ENCODE peak calls at places on chromosomes 11 and 22, in seven cellular contexts. One of them, this sample, is unnamed.

GRCh38 chr11:94840209-94840608 is 72.1 kb downstream of the AMOTL1 start:
- DNase-seq in activated CD8-positive, alpha-beta T cell treated with anti-CD3 and anti-CD28 coated beads for 36 hours: no peak
- DNase-seq in PC-9: no peak
- DNase-seq in brain microvascular endothelial cell: no peak
- DNase-seq in tibial nerve: no peak
- DNase-seq in psoas muscle: no peak
- DNase-seq in IMR-90: peak
- DNase-seq in this sample: no peak

GRCh38 chr11:44579172-44579804 is 13.8 kb downstream of the CD82 start:
- DNase-seq in activated CD8-positive, alpha-beta T cell treated with anti-CD3 and anti-CD28 coated beads for 36 hours: no peak
- DNase-seq in PC-9: peak
- DNase-seq in brain microvascular endothelial cell: no peak
- DNase-seq in tibial nerve: no peak
- DNase-seq in psoas muscle: no peak
- DNase-seq in IMR-90: no peak
- DNase-seq in this sample: no peak

GRCh38 chr11:15101072-15101701 is 13.5 kb upstream of the INSC start:
- DNase-seq in activated CD8-positive, alpha-beta T cell treated with anti-CD3 and anti-CD28 coated beads for 36 hours: peak
- DNase-seq in PC-9: peak
- DNase-seq in brain microvascular endothelial cell: peak
- DNase-seq in tibial nerve: peak
- DNase-seq in psoas muscle: peak
- DNase-seq in IMR-90: peak
- DNase-seq in this sample: no peak

GRCh38 chr11:128422576-128423370 is 164.6 kb downstream of the ETS1 start:
- DNase-seq in activated CD8-positive, alpha-beta T cell treated with anti-CD3 and anti-CD28 coated beads for 36 hours: peak
- DNase-seq in PC-9: no peak
- DNase-seq in brain microvascular endothelial cell: no peak
- DNase-seq in tibial nerve: no peak
- DNase-seq in psoas muscle: peak
- DNase-seq in IMR-90: no peak
- DNase-seq in this sample: no peak

GRCh38 chr22:36144886-36145541 is 15.5 kb downstream of the APOL3 start:
- DNase-seq in activated CD8-positive, alpha-beta T cell treated with anti-CD3 and anti-CD28 coated beads for 36 hours: peak
- DNase-seq in PC-9: peak
- DNase-seq in brain microvascular endothelial cell: peak
- DNase-seq in tibial nerve: peak
- DNase-seq in psoas muscle: peak
- DNase-seq in IMR-90: peak
- DNase-seq in this sample: no peak

GRCh38 chr22:43293259-43293658 is 49.9 kb downstream of the SCUBE1 start:
- DNase-seq in activated CD8-positive, alpha-beta T cell treated with anti-CD3 and anti-CD28 coated beads for 36 hours: no peak
- DNase-seq in PC-9: peak
- DNase-seq in brain microvascular endothelial cell: no peak
- DNase-seq in tibial nerve: no peak
- DNase-seq in psoas muscle: no peak
- DNase-seq in IMR-90: no peak
- DNase-seq in this sample: no peak

GRCh38 chr11:83403990-83404389 is 117.8 kb upstream of the CCDC90B start:
- DNase-seq in activated CD8-positive, alpha-beta T cell treated with anti-CD3 and anti-CD28 coated beads for 36 hours: no peak
- DNase-seq in PC-9: no peak
- DNase-seq in brain microvascular endothelial cell: no peak
- DNase-seq in tibial nerve: no peak
- DNase-seq in psoas muscle: no peak
- DNase-seq in IMR-90: no peak
- DNase-seq in this sample: no peak

GRCh38 chr11:65112226-65112550 is 516 bp downstream of the TM7SF2 start:
- DNase-seq in activated CD8-positive, alpha-beta T cell treated with anti-CD3 and anti-CD28 coated beads for 36 hours: no peak
- DNase-seq in PC-9: no peak
- DNase-seq in brain microvascular endothelial cell: no peak
- DNase-seq in tibial nerve: no peak
- DNase-seq in psoas muscle: no peak
- DNase-seq in IMR-90: no peak
- DNase-seq in this sample: no peak

GRCh38 chr22:50199251-50199721 is 1.5 kb upstream of the SELENOO start:
- DNase-seq in activated CD8-positive, alpha-beta T cell treated with anti-CD3 and anti-CD28 coated beads for 36 hours: no peak
- DNase-seq in PC-9: no peak
- DNase-seq in brain microvascular endothelial cell: no peak
- DNase-seq in tibial nerve: no peak
- DNase-seq in psoas muscle: no peak
- DNase-seq in IMR-90: no peak
- DNase-seq in this sample: no peak

GRCh38 chr22:50202130-50202671 is 1.4 kb downstream of the SELENOO start:
- DNase-seq in activated CD8-positive, alpha-beta T cell treated with anti-CD3 and anti-CD28 coated beads for 36 hours: no peak
- DNase-seq in PC-9: no peak
- DNase-seq in brain microvascular endothelial cell: no peak
- DNase-seq in tibial nerve: no peak
- DNase-seq in psoas muscle: no peak
- DNase-seq in IMR-90: no peak
- DNase-seq in this sample: no peak

GRCh38 chr22:50199836-50200332 is 927 bp upstream of the SELENOO start:
- DNase-seq in activated CD8-positive, alpha-beta T cell treated with anti-CD3 and anti-CD28 coated beads for 36 hours: no peak
- DNase-seq in PC-9: no peak
- DNase-seq in brain microvascular endothelial cell: no peak
- DNase-seq in tibial nerve: no peak
- DNase-seq in psoas muscle: no peak
- DNase-seq in IMR-90: no peak
- DNase-seq in this sample: no peak

GRCh38 chr22:50201191-50202129 is 649 bp downstream of the SELENOO start:
- DNase-seq in activated CD8-positive, alpha-beta T cell treated with anti-CD3 and anti-CD28 coated beads for 36 hours: no peak
- DNase-seq in PC-9: no peak
- DNase-seq in brain microvascular endothelial cell: no peak
- DNase-seq in tibial nerve: no peak
- DNase-seq in psoas muscle: no peak
- DNase-seq in IMR-90: no peak
- DNase-seq in this sample: no peak

DNA sequence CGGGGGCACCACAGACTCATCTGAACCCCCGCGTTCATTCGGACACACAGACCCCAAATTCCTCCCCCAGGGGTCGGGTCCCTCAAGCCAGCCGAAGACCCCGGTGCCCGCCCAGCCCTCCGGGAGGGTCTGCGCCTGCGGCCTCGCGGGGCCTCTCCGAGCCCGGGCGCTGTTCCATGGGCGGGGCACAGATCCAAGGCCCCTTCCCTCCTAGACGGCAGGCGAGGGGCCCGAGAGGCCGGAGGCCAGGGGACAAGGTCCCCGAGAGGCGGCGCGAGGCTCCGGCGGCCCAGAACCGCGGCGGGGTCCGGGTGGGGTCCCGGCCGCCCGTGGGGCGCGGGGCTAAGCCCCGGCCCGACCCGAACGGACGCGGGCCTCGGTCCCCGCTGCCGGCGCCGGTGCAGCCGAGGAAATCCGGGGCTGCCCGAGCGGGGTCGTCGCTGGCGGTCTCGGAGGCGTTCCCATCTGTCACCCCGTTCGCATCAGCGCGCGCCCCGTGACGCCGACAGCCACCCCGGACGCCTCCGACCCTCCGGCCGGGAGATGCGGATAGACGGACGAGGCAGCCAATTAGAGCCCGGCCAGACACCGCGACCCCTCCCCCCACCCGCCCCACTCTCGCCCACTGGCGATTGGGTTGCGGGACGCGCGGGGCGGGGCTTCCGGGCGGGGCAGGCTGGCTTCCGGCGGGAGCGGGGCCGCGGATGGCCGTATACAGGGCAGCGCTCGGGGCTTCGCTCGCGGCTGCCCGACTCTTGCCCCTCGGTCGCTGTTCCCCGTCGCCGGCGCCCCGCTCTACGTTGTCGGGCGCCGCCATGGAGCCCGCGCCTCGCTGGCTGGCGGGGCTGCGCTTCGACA is at the start of gene SELENOO:
- DNase-seq in activated CD8-positive, alpha-beta T cell treated with anti-CD3 and anti-CD28 coated beads for 36 hours: peak
- DNase-seq in PC-9: peak
- DNase-seq in brain microvascular endothelial cell: peak
- DNase-seq in tibial nerve: peak
- DNase-seq in psoas muscle: peak
- DNase-seq in IMR-90: peak
- DNase-seq in this sample: peak
- TF ChIP-seq CTCF in activated CD8-positive, alpha-beta T cell treated with anti-CD3 and anti-CD28 coated beads for 36 hours: no peak
- TF ChIP-seq CTCF in PC-9: no peak
- TF ChIP-seq CTCF in brain microvascular endothelial cell: no peak
- TF ChIP-seq CTCF in tibial nerve: no peak
- TF ChIP-seq CTCF in psoas muscle: no peak
- TF ChIP-seq CTCF in IMR-90: no peak
- TF ChIP-seq CTCF in this sample: no peak

GRCh38 chr11:19557185-19557584 is 155.5 kb upstream of the NAV2 start:
- DNase-seq in activated CD8-positive, alpha-beta T cell treated with anti-CD3 and anti-CD28 coated beads for 36 hours: no peak
- DNase-seq in PC-9: no peak
- DNase-seq in brain microvascular endothelial cell: no peak
- DNase-seq in tibial nerve: no peak
- DNase-seq in psoas muscle: no peak
- DNase-seq in IMR-90: no peak
- DNase-seq in this sample: no peak

GRCh38 chr11:19558189-19558986 is 154.2 kb upstream of the NAV2 start:
- DNase-seq in activated CD8-positive, alpha-beta T cell treated with anti-CD3 and anti-CD28 coated beads for 36 hours: no peak
- DNase-seq in PC-9: no peak
- DNase-seq in brain microvascular endothelial cell: no peak
- DNase-seq in tibial nerve: no peak
- DNase-seq in psoas muscle: no peak
- DNase-seq in IMR-90: no peak
- DNase-seq in this sample: no peak

GRCh38 chr11:19560156-19560555 is 152.5 kb upstream of the NAV2 start:
- DNase-seq in activated CD8-positive, alpha-beta T cell treated with anti-CD3 and anti-CD28 coated beads for 36 hours: no peak
- DNase-seq in PC-9: no peak
- DNase-seq in brain microvascular endothelial cell: no peak
- DNase-seq in tibial nerve: no peak
- DNase-seq in psoas muscle: no peak
- DNase-seq in IMR-90: no peak
- DNase-seq in this sample: no peak

GRCh38 chr11:19559746-19560145 is 152.9 kb upstream of the NAV2 start:
- DNase-seq in activated CD8-positive, alpha-beta T cell treated with anti-CD3 and anti-CD28 coated beads for 36 hours: no peak
- DNase-seq in PC-9: no peak
- DNase-seq in brain microvascular endothelial cell: no peak
- DNase-seq in tibial nerve: no peak
- DNase-seq in psoas muscle: no peak
- DNase-seq in IMR-90: no peak
- DNase-seq in this sample: no peak

DNA sequence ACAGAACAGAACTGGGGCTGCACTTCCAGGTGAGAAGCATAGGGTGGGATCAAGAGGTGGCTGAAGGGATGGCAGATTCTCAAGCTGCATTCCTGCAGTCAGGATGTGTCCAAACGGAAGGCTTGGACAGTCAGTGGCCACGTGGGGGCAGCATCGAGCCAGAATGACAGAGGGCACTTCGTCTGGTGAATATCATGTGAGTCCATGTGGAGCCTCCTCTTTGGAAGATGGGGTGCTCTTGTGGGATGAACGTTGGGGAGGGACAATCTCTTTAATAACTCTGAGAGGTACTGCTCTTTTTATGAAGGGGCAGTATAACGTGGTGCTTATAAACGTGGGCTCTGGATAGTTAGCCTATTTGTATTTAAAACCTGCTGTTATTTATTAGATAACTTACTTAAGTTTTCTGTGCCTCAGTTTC is 154.9 kb upstream of the NAV2 start:
- DNase-seq in activated CD8-positive, alpha-beta T cell treated with anti-CD3 and anti-CD28 coated beads for 36 hours: peak
- DNase-seq in PC-9: peak
- DNase-seq in brain microvascular endothelial cell: peak
- DNase-seq in tibial nerve: peak
- DNase-seq in psoas muscle: peak
- DNase-seq in IMR-90: peak
- DNase-seq in this sample: no peak
- TF ChIP-seq CTCF in activated CD8-positive, alpha-beta T cell treated with anti-CD3 and anti-CD28 coated beads for 36 hours: peak
- TF ChIP-seq CTCF in PC-9: peak
- TF ChIP-seq CTCF in brain microvascular endothelial cell: peak
- TF ChIP-seq CTCF in tibial nerve: peak
- TF ChIP-seq CTCF in psoas muscle: peak
- TF ChIP-seq CTCF in IMR-90: peak
- TF ChIP-seq CTCF in this sample: peak

GRCh38 chr11:76073716-76074115 is 132.6 kb downstream of the WNT11 start:
- DNase-seq in activated CD8-positive, alpha-beta T cell treated with anti-CD3 and anti-CD28 coated beads for 36 hours: no peak
- DNase-seq in PC-9: no peak
- DNase-seq in brain microvascular endothelial cell: no peak
- DNase-seq in tibial nerve: no peak
- DNase-seq in psoas muscle: no peak
- DNase-seq in IMR-90: peak
- DNase-seq in this sample: no peak

GRCh38 chr11:76074178-76075112 is 131.9 kb downstream of the WNT11 start:
- DNase-seq in activated CD8-positive, alpha-beta T cell treated with anti-CD3 and anti-CD28 coated beads for 36 hours: no peak
- DNase-seq in PC-9: no peak
- DNase-seq in brain microvascular endothelial cell: peak
- DNase-seq in tibial nerve: no peak
- DNase-seq in psoas muscle: no peak
- DNase-seq in IMR-90: peak
- DNase-seq in this sample: no peak

GRCh38 chr11:76071090-76071489 is 135.2 kb downstream of the WNT11 start:
- DNase-seq in activated CD8-positive, alpha-beta T cell treated with anti-CD3 and anti-CD28 coated beads for 36 hours: no peak
- DNase-seq in PC-9: no peak
- DNase-seq in brain microvascular endothelial cell: no peak
- DNase-seq in tibial nerve: no peak
- DNase-seq in psoas muscle: no peak
- DNase-seq in IMR-90: no peak
- DNase-seq in this sample: no peak

GRCh38 chr11:76067099-76067498 is 139.2 kb downstream of the WNT11 start:
- DNase-seq in activated CD8-positive, alpha-beta T cell treated with anti-CD3 and anti-CD28 coated beads for 36 hours: no peak
- DNase-seq in PC-9: no peak
- DNase-seq in brain microvascular endothelial cell: no peak
- DNase-seq in tibial nerve: no peak
- DNase-seq in psoas muscle: no peak
- DNase-seq in IMR-90: peak
- DNase-seq in this sample: no peak

GRCh38 chr11:76069061-76069460 is 137.2 kb downstream of the WNT11 start:
- DNase-seq in activated CD8-positive, alpha-beta T cell treated with anti-CD3 and anti-CD28 coated beads for 36 hours: no peak
- DNase-seq in PC-9: no peak
- DNase-seq in brain microvascular endothelial cell: no peak
- DNase-seq in tibial nerve: no peak
- DNase-seq in psoas muscle: no peak
- DNase-seq in IMR-90: no peak
- DNase-seq in this sample: no peak
- TF ChIP-seq CTCF in activated CD8-positive, alpha-beta T cell treated with anti-CD3 and anti-CD28 coated beads for 36 hours: no peak
- TF ChIP-seq CTCF in PC-9: no peak
- TF ChIP-seq CTCF in brain microvascular endothelial cell: no peak
- TF ChIP-seq CTCF in tibial nerve: no peak
- TF ChIP-seq CTCF in psoas muscle: no peak
- TF ChIP-seq CTCF in IMR-90: no peak
- TF ChIP-seq CTCF in this sample: no peak

DNA sequence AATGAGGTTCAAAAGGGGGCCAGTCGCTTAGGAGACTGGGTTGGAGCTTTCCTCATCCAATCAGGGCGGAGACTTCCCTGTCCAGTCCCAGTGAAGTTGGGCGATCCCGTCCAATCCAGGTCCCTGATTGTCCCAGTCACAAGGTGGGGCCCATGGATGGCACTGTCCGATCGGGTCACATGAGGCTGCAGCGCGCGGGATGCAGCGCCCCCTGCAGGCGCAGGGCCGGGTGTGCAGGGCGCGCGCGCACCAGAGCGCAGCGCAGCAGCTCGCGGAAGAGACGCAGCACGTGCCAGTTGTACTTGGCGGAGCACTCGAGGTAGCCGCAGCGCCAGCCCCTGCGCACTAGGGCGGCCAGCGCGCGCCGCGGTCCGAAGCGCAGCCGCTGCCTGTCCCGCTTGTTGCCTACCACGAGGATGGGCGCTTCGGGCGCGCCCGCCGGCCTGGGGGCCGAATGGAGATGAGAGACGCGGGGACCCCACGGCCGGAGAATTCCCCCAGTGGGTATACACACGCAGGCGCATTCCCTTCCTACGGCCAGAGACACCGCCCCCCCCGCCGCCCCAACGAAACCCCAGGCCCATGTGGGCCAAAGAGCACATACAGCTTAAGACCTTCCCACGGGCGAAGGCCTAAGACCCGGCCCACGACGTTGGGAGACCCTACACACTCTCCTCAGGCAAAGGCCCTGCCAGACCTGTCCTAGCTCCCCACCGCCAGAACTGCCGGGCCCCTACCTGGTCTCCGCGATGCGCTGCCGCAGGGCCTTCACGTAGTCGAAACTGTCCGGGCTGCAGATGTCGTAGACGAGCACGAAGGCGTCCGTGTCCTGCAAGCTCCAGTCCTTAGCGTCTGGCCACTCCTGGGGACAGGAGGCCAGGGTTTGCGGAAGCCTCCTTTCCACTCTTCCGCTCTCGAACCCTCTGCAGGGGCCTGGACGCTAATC is 2.1 kb downstream of the RASL10A start:
- DNase-seq in activated CD8-positive, alpha-beta T cell treated with anti-CD3 and anti-CD28 coated beads for 36 hours: peak
- DNase-seq in PC-9: no peak
- DNase-seq in brain microvascular endothelial cell: no peak
- DNase-seq in tibial nerve: no peak
- DNase-seq in psoas muscle: no peak
- DNase-seq in IMR-90: no peak
- DNase-seq in this sample: no peak
- TF ChIP-seq CTCF in activated CD8-positive, alpha-beta T cell treated with anti-CD3 and anti-CD28 coated beads for 36 hours: peak
- TF ChIP-seq CTCF in PC-9: no peak
- TF ChIP-seq CTCF in brain microvascular endothelial cell: peak
- TF ChIP-seq CTCF in tibial nerve: peak
- TF ChIP-seq CTCF in psoas muscle: peak
- TF ChIP-seq CTCF in IMR-90: peak
- TF ChIP-seq CTCF in this sample: peak

This sample was measured in esophagus squamous epithelium.